ENCODE peak calls at places on chromosome 1, in six cellular contexts. Y, L, U, J, D and H are unnamed samples.

GRCh38 chr1:96756789-96757188 is 35.2 kb downstream of the PTBP2 start:
- DNase-seq in Y (peak), L (no peak), U (no peak), J (no peak), D (no peak), H (no peak)

GRCh38 chr1:93501829-93502369 is 54.0 kb downstream of the FNBP1L start:
- DNase-seq in Y (no peak), L (no peak), U (no peak), J (no peak), D (no peak), H (no peak)

GRCh38 chr1:152886758-152887409 is 8.8 kb downstream of the SMCP start:
- DNase-seq in Y (no peak), L (no peak), U (no peak), J (no peak), D (no peak), H (no peak)

GRCh38 chr1:6099787-6100765 is 54.4 kb downstream of the KCNAB2 start:
- DNase-seq in Y (no peak), L (no peak), U (peak), J (no peak), D (no peak), H (peak)

GRCh38 chr1:25682059-25682601 is 65.5 kb downstream of the MAN1C1 start:
- DNase-seq in Y (no peak), L (no peak), U (no peak), J (no peak), D (no peak), H (no peak)

GRCh38 chr1:2840036-2840809 is 38.7 kb upstream of the TTC34 start:
- DNase-seq in Y (no peak), L (no peak), U (peak), J (no peak), D (no peak), H (no peak)

GRCh38 chr1:169041371-169041770 is 65.1 kb upstream of the ATP1B1 start:
- DNase-seq in Y (peak), L (no peak), U (peak), J (no peak), D (no peak), H (no peak)

GRCh38 chr1:230068952-230069684 is 2.1 kb downstream of the GALNT2 start:
- DNase-seq in Y (no peak), L (no peak), U (peak), J (no peak), D (peak), H (no peak)

GRCh38 chr1:89631756-89632155 is 1.2 kb upstream of the LRRC8C start:
- DNase-seq in Y (peak), L (no peak), U (no peak), J (no peak), D (no peak), H (no peak)

GRCh38 chr1:152049291-152050073 is 12.7 kb upstream of the S100A11 start:
- DNase-seq in Y (no peak), L (no peak), U (no peak), J (no peak), D (no peak), H (no peak)